ENCODE peak calls at places on chromosome 14, in seven cellular contexts. P is psoas muscle, H is RPMI8226, X is NCI-H1092 treated with DMSO at 0.1 percent for 48 hours, B is T-helper 9 cell, M is head of caudate nucleus, S is fibroblast of the conjunctiva. I is an unnamed sample.

GRCh38 chr14:32666310-32666709 is 272.4 kb upstream of the NPAS3 start:
- DNase-seq in P (no peak), H (no peak), X (no peak), B (no peak), M (no peak), S (no peak), I (no peak)

GRCh38 chr14:65042731-65043372 is 56.2 kb downstream of the FNTB start:
- DNase-seq in P (no peak), H (no peak), X (no peak), B (no peak), M (no peak), S (no peak), I (no peak)

GRCh38 chr14:103880986-103881926 is 33.9 kb upstream of the PPP1R13B start:
- DNase-seq in P (peak; percentile 45), H (peak; percentile 51), X (no peak), B (no peak), M (no peak), S (no peak), I (no peak)

GRCh38 chr14:22837059-22837749 is 819 bp downstream of the MMP14 start:
- DNase-seq in P (no peak), H (no peak), X (no peak), B (no peak), M (no peak), S (no peak), I (peak; percentile 53)

GRCh38 chr14:106039400-106039799 is 513.0 kb downstream of the TMEM121 start:
- DNase-seq in P (no peak), H (no peak), X (no peak), B (no peak), M (no peak), S (no peak), I (no peak)

GRCh38 chr14:58808828-58809227 is 171.1 kb downstream of the DACT1 start:
- DNase-seq in P (no peak), H (no peak), X (peak; percentile 51), B (no peak), M (peak; percentile 26), S (peak; percentile 51), I (no peak)

GRCh38 chr14:78612666-78613065 is 442.5 kb downstream of the NRXN3 start:
- DNase-seq in P (no peak), H (no peak), X (no peak), B (no peak), M (no peak), S (no peak), I (no peak)

GRCh38 chr14:93784878-93785277 is 3.4 kb downstream of the PRIMA1 start:
- DNase-seq in P (no peak), H (no peak), X (no peak), B (no peak), M (no peak), S (no peak), I (no peak)

GRCh38 chr14:102442241-102443211 is 67.0 kb downstream of the ANKRD9 start:
- DNase-seq in P (no peak), H (no peak), X (no peak), B (no peak), M (no peak), S (no peak), I (no peak)

GRCh38 chr14:93946506-93947170 is 19.5 kb downstream of the FAM181A start:
- DNase-seq in P (no peak), H (no peak), X (no peak), B (no peak), M (no peak), S (no peak), I (no peak)

GRCh38 chr14:31934767-31935266 is 142.3 kb upstream of the ARHGAP5 start:
- DNase-seq in P (no peak), H (peak; percentile 32), X (peak; percentile 61), B (no peak), M (peak; percentile 17), S (peak; percentile 10), I (peak; percentile 69)

GRCh38 chr14:90489916-90490726 is 93.3 kb downstream of the CALM1 start:
- DNase-seq in P (no peak), H (no peak), X (peak; percentile 16), B (no peak), M (no peak), S (no peak), I (no peak)

GRCh38 chr14:89641495-89642162 is 224.6 kb upstream of the FOXN3 start:
- DNase-seq in P (no peak), H (no peak), X (peak; percentile 70), B (no peak), M (no peak), S (no peak), I (no peak)

GRCh38 chr14:95741051-95741490 is 27.1 kb upstream of the TCL1A start:
- DNase-seq in P (no peak), H (no peak), X (peak; percentile 50), B (no peak), M (no peak), S (no peak), I (no peak)

GRCh38 chr14:33114331-33114730 is 175.7 kb downstream of the NPAS3 start:
- DNase-seq in P (no peak), H (no peak), X (no peak), B (no peak), M (no peak), S (no peak), I (no peak)

GRCh38 chr14:90846511-90846910 is 30.3 kb upstream of the TTC7B start:
- DNase-seq in P (no peak), H (no peak), X (no peak), B (no peak), M (no peak), S (no peak), I (no peak)

GRCh38 chr14:78240567-78240966 is 70.4 kb downstream of the NRXN3 start:
- DNase-seq in P (no peak), H (no peak), X (peak; percentile 14), B (no peak), M (no peak), S (no peak), I (no peak)

GRCh38 chr14:67680121-67680602 is 5.7 kb upstream of the VTI1B start:
- DNase-seq in P (no peak), H (no peak), X (no peak), B (no peak), M (no peak), S (no peak), I (no peak)

GRCh38 chr14:70770490-70770889 is 38.8 kb downstream of the MAP3K9 start:
- DNase-seq in P (no peak), H (no peak), X (no peak), B (no peak), M (no peak), S (no peak), I (no peak)

GRCh38 chr14:54893151-54893760 is 9.4 kb downstream of the GCH1 start:
- DNase-seq in P (no peak), H (peak; percentile 22), X (peak; percentile 25), B (no peak), M (no peak), S (no peak), I (peak; percentile 51)

GRCh38 chr14:90416649-90417237 is 19.9 kb downstream of the CALM1 start:
- DNase-seq in P (no peak), H (no peak), X (peak; percentile 23), B (no peak), M (no peak), S (no peak), I (no peak)

GRCh38 chr14:36479344-36479743 is 40.7 kb downstream of the NKX2-1 start:
- DNase-seq in P (no peak), H (no peak), X (no peak), B (no peak), M (no peak), S (no peak), I (no peak)

GRCh38 chr14:94388027-94388895 is at the start of gene SERPINA1:
- DNase-seq in P (no peak), H (no peak), X (no peak), B (no peak), M (no peak), S (no peak), I (no peak)

GRCh38 chr14:103801459-103801858 is 45.9 kb downstream of the PPP1R13B start:
- DNase-seq in P (no peak), H (no peak), X (no peak), B (no peak), M (no peak), S (peak; percentile 14), I (no peak)

GRCh38 chr14:77903233-77903632 is 103.3 kb downstream of the ADCK1 start:
- DNase-seq in P (no peak), H (no peak), X (no peak), B (no peak), M (no peak), S (no peak), I (no peak)

GRCh38 chr14:102661614-102662013 is 69.2 kb downstream of the RCOR1 start:
- DNase-seq in P (no peak), H (no peak), X (no peak), B (no peak), M (no peak), S (no peak), I (no peak)

GRCh38 chr14:105912641-105913180 is 386.3 kb downstream of the TMEM121 start:
- DNase-seq in P (peak; percentile 1), H (no peak), X (no peak), B (no peak), M (no peak), S (no peak), I (no peak)

I was measured in neural progenitor cell.